ENCODE peak calls at places on chromosomes 2 and 18, in seven cellular contexts. X is epithelial cell of proximal tubule, E is breast epithelium, T is BE2C, P is natural killer cell, K is cardiac muscle cell, M is fibroblast of the aortic adventitia. J is an unnamed sample.

GRCh38 chr18:63309422-63309821 is 10.1 kb downstream of the BCL2 start:
- DNase-seq in X (no peak), E (no peak), T (no peak), P (no peak), K (no peak), M (no peak), J (no peak)

GRCh38 chr2:68172990-68173715 is 15.5 kb downstream of the PNO1 start:
- DNase-seq in X (no peak), E (no peak), T (no peak), P (no peak), K (no peak), M (no peak), J (no peak)

GRCh38 chr2:95359501-95359930 is 43.0 kb upstream of the FAHD2A start:
- DNase-seq in X (no peak), E (peak; percentile 42), T (no peak), P (no peak), K (no peak), M (no peak), J (no peak)

GRCh38 chr18:56166914-56167313 is 471.5 kb downstream of the TXNL1 start:
- DNase-seq in X (no peak), E (no peak), T (no peak), P (no peak), K (no peak), M (no peak), J (no peak)

GRCh38 chr2:10294077-10294476 is 8.6 kb upstream of the HPCAL1 start:
- DNase-seq in X (no peak), E (no peak), T (no peak), P (no peak), K (no peak), M (no peak), J (no peak)

GRCh38 chr18:44899832-44900231 is 219.1 kb downstream of the SETBP1 start:
- DNase-seq in X (no peak), E (no peak), T (no peak), P (no peak), K (no peak), M (no peak), J (no peak)

GRCh38 chr2:96942907-96943632 is 43.3 kb downstream of the FAM178B start:
- DNase-seq in X (no peak), E (no peak), T (no peak), P (no peak), K (no peak), M (no peak), J (no peak)

GRCh38 chr2:3341336-3341735 is 36.3 kb downstream of the EIPR1 start:
- DNase-seq in X (no peak), E (no peak), T (no peak), P (no peak), K (no peak), M (no peak), J (no peak)

GRCh38 chr2:230749111-230749510 is 36.5 kb downstream of the CAB39 start:
- DNase-seq in X (no peak), E (no peak), T (no peak), P (no peak), K (no peak), M (peak; percentile 46), J (peak; percentile 4)

DNA sequence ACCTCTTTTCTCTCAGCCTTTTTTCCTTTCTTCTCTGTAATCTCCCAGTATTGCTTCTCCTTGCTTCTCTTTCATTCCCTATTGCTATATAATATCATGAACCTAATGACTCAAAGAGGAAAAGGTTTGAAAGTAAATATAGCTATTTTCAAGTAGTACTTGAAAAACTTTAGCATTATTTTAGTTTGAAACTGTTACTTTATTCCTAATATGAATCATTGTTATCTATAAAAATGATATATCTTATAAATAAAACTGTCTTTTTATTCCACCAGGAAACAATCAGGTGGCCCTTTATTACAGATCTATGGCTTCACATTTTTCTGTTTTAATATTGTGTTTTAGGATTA is 311 bp upstream of the SCN1A start:
- DNase-seq in X (no peak), E (no peak), T (no peak), P (no peak), K (no peak), M (no peak), J (no peak)
- TF ChIP-seq CTCF in X (no peak), E (no peak), T (no peak), P (peak; percentile 43), K (no peak), M (no peak), J (peak; percentile 56)

GRCh38 chr18:36625386-36625785 is 203.4 kb downstream of the TPGS2 start:
- DNase-seq in X (no peak), E (no peak), T (no peak), P (no peak), K (no peak), M (no peak), J (no peak)

GRCh38 chr18:36622610-36623009 is 206.2 kb downstream of the TPGS2 start:
- DNase-seq in X (no peak), E (no peak), T (no peak), P (no peak), K (no peak), M (no peak), J (no peak)

GRCh38 chr18:36627616-36628015 is 201.2 kb downstream of the TPGS2 start:
- DNase-seq in X (no peak), E (no peak), T (no peak), P (no peak), K (no peak), M (no peak), J (no peak)

GRCh38 chr18:36623681-36624080 is 205.1 kb downstream of the TPGS2 start:
- DNase-seq in X (no peak), E (no peak), T (no peak), P (no peak), K (no peak), M (no peak), J (no peak)

DNA sequence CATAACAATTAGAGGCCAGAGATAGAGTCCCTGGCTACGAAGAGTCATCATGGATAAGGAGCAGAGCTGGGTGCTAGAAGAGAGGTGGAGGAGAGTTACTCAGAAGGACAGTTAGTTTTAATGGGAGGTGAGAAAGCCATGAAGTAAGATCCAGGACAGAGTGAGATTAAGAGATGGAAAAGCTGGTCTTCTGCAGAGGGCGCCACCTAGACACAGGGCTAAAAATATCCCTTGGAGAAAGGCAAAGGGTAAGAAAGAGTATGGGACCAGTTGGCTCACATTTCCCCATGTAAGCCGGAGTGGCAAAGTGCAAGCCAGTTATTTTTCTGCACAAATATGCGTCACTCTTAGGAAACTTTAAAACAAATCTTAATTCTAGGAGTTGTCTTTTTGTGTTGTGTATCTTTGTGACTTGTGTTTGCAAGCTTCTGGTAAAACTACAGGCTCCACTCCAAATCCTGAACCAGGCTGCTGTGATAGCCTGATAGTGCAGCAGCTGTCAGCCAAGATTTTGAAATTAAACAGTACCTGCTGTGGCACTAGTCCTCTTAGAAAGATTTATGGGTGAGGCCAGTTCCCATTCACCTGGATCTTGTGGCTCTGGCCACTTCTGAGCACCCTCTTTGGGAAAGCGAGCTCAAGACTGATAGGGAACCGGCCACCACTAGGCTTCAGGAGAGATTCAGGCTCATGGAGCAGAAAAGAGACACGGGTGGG is 204.2 kb downstream of the TPGS2 start:
- DNase-seq in X (no peak), E (no peak), T (no peak), P (no peak), K (no peak), M (no peak), J (no peak)
- TF ChIP-seq CTCF in X (peak; percentile 14), E (no peak), T (no peak), P (no peak), K (no peak), M (no peak), J (peak; percentile 40)

DNA sequence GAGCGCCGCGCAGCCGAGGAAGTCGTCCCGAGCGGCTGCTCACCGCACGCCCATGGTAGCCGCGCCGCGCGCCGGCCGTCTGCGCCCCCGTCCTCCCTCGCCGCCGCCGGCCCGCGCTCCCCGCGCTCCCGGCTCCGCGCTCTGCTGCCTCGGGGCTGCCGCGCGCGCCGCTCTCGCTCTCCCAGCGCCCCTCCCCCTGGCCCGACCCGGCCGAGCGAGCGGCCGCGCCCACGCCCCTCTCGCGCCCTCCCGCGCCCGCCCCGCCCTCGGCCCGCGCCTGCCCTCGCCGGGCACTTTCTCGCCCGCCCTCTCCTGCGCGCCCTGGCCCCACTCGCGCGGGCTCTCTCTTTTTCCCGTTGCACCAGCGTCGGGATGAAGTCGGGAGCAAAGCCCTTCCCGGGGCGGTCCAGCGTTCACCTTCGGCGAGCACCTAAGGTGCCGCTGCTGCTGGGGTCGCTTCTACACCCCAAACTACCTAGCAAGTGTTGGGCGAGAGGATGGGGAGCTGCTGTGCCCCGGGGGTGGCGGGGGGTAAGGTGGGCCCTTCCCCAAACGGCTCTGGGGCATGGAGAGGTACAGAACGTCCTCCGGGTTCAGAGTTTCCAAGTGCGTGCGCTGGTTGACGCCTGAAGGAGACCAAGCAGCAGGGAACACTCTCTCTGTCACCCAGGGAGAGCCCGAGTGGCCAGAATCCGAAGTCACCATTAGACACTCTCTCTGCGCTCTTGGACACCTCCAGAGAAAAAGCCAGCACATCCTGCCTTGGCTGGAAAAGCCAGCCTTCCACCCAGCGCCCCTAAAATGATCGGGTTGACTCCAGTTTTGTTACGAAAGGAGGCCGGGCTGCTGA is at the start of gene COLEC12:
- DNase-seq in X (no peak), E (no peak), T (no peak), P (no peak), K (peak; percentile 61), M (no peak), J (no peak)
- TF ChIP-seq CTCF in X (no peak), E (no peak), T (no peak), P (no peak), K (no peak), M (no peak), J (no peak)

GRCh38 chr2:130768191-130768855 is 13.0 kb downstream of the AMER3 start:
- DNase-seq in X (no peak), E (no peak), T (no peak), P (no peak), K (no peak), M (no peak), J (no peak)
- TF ChIP-seq CTCF in X (no peak), E (no peak), T (no peak), P (no peak), K (no peak), M (no peak), J (no peak)

DNA sequence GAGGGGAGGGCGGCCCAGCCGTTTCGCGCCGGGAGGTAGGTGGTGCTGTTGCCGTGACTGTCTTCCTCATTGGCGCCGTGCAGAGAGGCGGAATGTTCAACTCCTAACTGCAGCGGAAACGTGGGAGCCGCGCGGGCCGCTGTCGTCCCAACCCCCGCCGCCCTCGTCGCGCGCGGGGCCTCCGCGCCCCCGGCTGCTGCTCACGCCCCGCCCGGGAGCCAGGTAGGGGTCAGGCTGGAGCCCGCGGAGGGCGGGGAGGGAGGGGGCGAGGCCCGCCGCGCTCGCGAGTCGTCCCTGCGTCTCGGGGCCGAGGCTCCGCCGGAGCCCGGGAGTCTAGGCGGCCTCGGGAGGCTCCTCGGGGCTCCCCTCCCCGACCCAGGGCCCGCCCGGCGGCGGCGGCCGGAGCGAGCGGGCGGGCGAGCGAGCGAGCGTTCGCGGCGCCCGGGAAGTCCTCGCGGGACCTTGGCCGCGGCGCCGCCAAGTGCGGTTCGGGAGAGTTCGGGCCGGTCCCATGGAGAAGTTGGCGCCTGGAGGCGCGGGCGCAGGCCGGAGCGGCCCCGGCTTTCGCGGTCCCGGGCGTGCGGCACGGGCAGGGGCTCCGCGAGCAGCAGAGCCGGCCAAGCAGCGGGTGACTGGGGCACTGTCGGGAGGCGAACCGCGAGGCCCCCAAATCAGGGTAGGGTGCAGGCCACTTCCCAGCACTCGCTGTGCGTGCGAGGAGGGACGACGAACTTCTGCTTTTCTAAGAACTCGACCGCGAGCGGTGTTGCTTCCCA is at the start of gene MAP3K20:
- DNase-seq in X (no peak), E (peak; percentile 73), T (peak; percentile 63), P (peak; percentile 36), K (peak; percentile 78), M (peak; percentile 71), J (peak; percentile 63)
- TF ChIP-seq CTCF in X (peak; percentile 37), E (peak; percentile 18), T (peak; percentile 19), P (peak; percentile 17), K (peak; percentile 39), M (peak; percentile 56), J (peak; percentile 73)